ENCODE peak calls at places on chromosomes 11 and 22, in five cellular contexts. C is K562, J is GM12878, V is HepG2, I is H1. K is an unnamed sample.

GRCh38 chr11:102573851-102574250 is 43.3 kb upstream of the MMP7 start:
- DNase-seq in C (no peak), J (no peak), V (no peak), I (no peak), K (no peak)

GRCh38 chr11:100808904-100809491 is 121.9 kb downstream of the ARHGAP42 start:
- DNase-seq in C (peak; percentile 75), J (no peak), V (no peak), I (no peak), K (no peak)

GRCh38 chr11:133115099-133115498 is 417.2 kb downstream of the OPCML start:
- DNase-seq in C (no peak), J (no peak), V (no peak), I (no peak), K (no peak)

GRCh38 chr11:22640862-22641261 is 15.2 kb upstream of the FANCF start:
- DNase-seq in C (no peak), J (no peak), V (no peak), I (no peak), K (no peak)

GRCh38 chr11:115170133-115170815 is 333.9 kb downstream of the CADM1 start:
- DNase-seq in C (peak; percentile 19), J (no peak), V (peak; percentile 18), I (no peak), K (peak; percentile 47)

GRCh38 chr11:119551726-119552510 is 128.9 kb upstream of the THY1 start:
- DNase-seq in C (no peak), J (no peak), V (no peak), I (no peak), K (no peak)

GRCh38 chr11:69007978-69008381 is 5.1 kb downstream of the MRGPRF start:
- DNase-seq in C (no peak), J (no peak), V (peak; percentile 27), I (no peak), K (no peak)

GRCh38 chr11:34161812-34162506 is 56.5 kb downstream of the NAT10 start:
- DNase-seq in C (peak; percentile 61), J (no peak), V (no peak), I (no peak), K (no peak)

GRCh38 chr11:16899708-16900107 is 114.5 kb downstream of the PLEKHA7 start:
- DNase-seq in C (no peak), J (no peak), V (no peak), I (no peak), K (no peak)

GRCh38 chr11:114326776-114327175 is 30.6 kb downstream of the NNMT start:
- DNase-seq in C (no peak), J (no peak), V (no peak), I (no peak), K (no peak)

GRCh38 chr11:39617971-39618370 is 1841.5 kb downstream of the LRRC4C start:
- DNase-seq in C (no peak), J (no peak), V (no peak), I (no peak), K (no peak)

GRCh38 chr11:128767518-128767917 is 73.6 kb downstream of the FLI1 start:
- DNase-seq in C (no peak), J (no peak), V (no peak), I (no peak), K (no peak)

GRCh38 chr22:47630741-47631534 is 868.5 kb downstream of the TBC1D22A start:
- DNase-seq in C (peak; percentile 17), J (no peak), V (no peak), I (no peak), K (no peak)

GRCh38 chr11:113249786-113250185 is 64.6 kb upstream of the TTC12 start:
- DNase-seq in C (no peak), J (no peak), V (no peak), I (no peak), K (no peak)

GRCh38 chr11:61083601-61084147 is 18.6 kb upstream of the CD5 start:
- DNase-seq in C (no peak), J (no peak), V (no peak), I (no peak), K (no peak)

GRCh38 chr11:65606876-65607613 is 7.0 kb downstream of the MAP3K11 start:
- DNase-seq in C (peak; percentile 67), J (no peak), V (no peak), I (peak; percentile 94), K (peak; percentile 100)

GRCh38 chr11:8512547-8512946 is 81.5 kb downstream of the STK33 start:
- DNase-seq in C (no peak), J (no peak), V (no peak), I (no peak), K (no peak)

GRCh38 chr22:28006271-28006670 is 87.2 kb upstream of the PITPNB start:
- DNase-seq in C (no peak), J (no peak), V (no peak), I (no peak), K (no peak)

GRCh38 chr11:73961321-73961720 is 10.5 kb downstream of the DNAJB13 start:
- DNase-seq in C (no peak), J (no peak), V (no peak), I (no peak), K (no peak)

GRCh38 chr11:43632171-43632570 is 48.4 kb upstream of the HSD17B12 start:
- DNase-seq in C (no peak), J (no peak), V (no peak), I (no peak), K (no peak)

GRCh38 chr11:132028380-132029240 is 658.2 kb downstream of the NTM start:
- DNase-seq in C (peak; percentile 11), J (no peak), V (peak; percentile 16), I (no peak), K (peak; percentile 46)

GRCh38 chr11:70573701-70574151 is 175.4 kb downstream of the CTTN start:
- DNase-seq in C (no peak), J (no peak), V (no peak), I (no peak), K (no peak)

GRCh38 chr11:27720277-27720830 is 20.1 kb upstream of the BDNF start:
- DNase-seq in C (peak; percentile 54), J (no peak), V (no peak), I (no peak), K (peak; percentile 62)

GRCh38 chr11:68683952-68684384 is 376 bp upstream of the GAL start:
- DNase-seq in C (no peak), J (no peak), V (no peak), I (no peak), K (no peak)

DNA sequence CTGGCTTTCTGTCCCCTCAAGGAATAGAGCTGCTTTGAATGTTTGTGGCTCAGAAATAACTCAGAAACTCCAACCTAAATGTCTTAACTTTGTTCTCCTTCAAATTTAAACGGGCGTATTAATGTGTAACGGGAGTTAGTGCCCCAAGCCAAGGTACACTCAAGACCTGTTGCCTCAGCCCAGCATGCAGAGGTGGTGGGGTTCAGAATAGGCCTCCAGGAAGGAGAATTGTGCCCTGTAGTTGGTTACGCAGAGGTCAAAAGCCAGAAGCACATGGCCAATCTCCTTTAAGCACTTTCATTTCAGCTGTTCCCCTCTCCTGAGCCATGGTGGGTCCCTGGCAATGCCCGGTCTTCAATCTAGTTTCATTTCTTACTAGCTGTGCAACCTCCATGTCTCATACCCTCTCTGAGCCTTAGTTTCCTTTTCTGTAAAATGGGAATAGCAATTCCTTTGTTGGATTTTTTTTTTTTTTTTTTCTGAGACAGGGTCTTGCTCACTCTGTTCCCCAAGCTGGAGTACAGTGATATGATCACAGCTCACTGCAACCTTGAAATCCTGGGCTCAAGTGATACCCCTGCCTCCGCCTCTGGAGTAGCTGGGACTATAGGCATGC is 4.2 kb downstream of the HMOX1 start:
- DNase-seq in C (no peak), J (no peak), V (no peak), I (no peak), K (no peak)
- TF ChIP-seq USF2 in C (no peak), J (no peak), V (no peak), I (no peak), K (no peak)

DNA sequence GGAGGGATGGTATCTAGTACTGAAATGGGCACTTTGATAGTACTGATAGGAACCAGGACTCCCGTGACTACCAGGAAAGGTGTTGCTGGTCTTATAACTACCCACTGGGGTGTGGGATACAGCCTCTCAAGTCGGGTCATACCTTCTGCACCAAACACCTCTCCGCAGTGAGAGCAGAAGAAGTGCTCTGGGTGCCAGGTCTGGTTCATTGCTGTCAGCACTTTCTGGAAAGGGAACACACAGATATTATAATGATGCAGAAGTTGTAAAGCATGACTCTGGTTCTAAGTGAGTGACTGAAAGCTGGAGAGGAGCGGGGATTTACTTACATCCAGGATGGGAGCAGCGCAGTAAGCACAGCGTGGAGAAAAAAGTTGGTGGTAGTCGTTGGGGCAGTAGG is 26.0 kb downstream of the LPXN start:
- DNase-seq in C (no peak), J (no peak), V (no peak), I (no peak), K (no peak)
- TF ChIP-seq SIN3A in C (no peak), J (no peak), V (no peak), I (no peak), K (no peak)

GRCh38 chr22:39479254-39479653 is 22.4 kb downstream of the MGAT3 start:
- DNase-seq in C (no peak), J (no peak), V (no peak), I (no peak), K (no peak)

GRCh38 chr22:39476664-39477063 is 19.9 kb downstream of the MGAT3 start:
- DNase-seq in C (no peak), J (no peak), V (no peak), I (no peak), K (no peak)

GRCh38 chr22:39475902-39476301 is 19.1 kb downstream of the MGAT3 start:
- DNase-seq in C (no peak), J (no peak), V (no peak), I (no peak), K (no peak)

GRCh38 chr22:39477542-39477941 is 20.7 kb downstream of the MGAT3 start:
- DNase-seq in C (no peak), J (no peak), V (no peak), I (no peak), K (no peak)

GRCh38 chr22:39478461-39478860 is 21.6 kb downstream of the MGAT3 start:
- DNase-seq in C (peak; percentile 51), J (no peak), V (no peak), I (no peak), K (no peak)
- TF ChIP-seq CHD2 in C (no peak), J (no peak), V (no peak), I (no peak), K (no peak)

GRCh38 chr11:1446623-1447022 is 40.0 kb downstream of the MOB2 start:
- DNase-seq in C (no peak), J (no peak), V (no peak), I (no peak), K (no peak)
- TF ChIP-seq USF2 in C (no peak), J (no peak), V (no peak), I (no peak), K (no peak)

DNA sequence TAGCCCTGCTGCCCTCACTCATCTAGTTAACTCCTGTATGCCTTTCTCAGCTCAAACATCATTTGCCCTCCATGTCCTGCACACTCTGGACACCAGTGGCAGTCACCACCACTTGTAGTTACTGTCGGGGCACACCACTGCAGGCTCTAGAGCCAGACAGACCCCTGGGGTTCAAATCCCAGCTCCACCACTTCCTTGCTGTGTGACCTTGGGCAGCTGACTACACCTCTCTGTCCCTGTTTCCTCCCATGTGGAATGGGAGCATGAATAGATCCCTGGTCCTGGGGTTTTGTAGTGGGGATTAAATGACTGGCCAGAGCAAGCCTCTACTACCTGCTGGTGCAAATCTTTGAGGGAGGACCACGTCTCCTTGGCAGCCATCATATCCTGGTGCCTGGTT is 7.8 kb upstream of the IFT27 start:
- DNase-seq in C (no peak), J (no peak), V (no peak), I (no peak), K (no peak)
- TF ChIP-seq SIN3A in C (no peak), J (no peak), V (no peak), I (no peak), K (no peak)

GRCh38 chr22:22176929-22177616 is 67.5 kb upstream of the VPREB1 start:
- DNase-seq in C (no peak), J (no peak), V (no peak), I (no peak), K (no peak)
- TF ChIP-seq CHD2 in C (no peak), J (no peak), V (no peak), I (no peak), K (no peak)